ENCODE peak calls at places on chromosome 13, in nine cellular contexts. X is K562, G is GM12878, B is gastrocnemius medialis, E is heart left ventricle, T is A549, Y is IMR-90, R is body of pancreas, J is HCT116. O is an unnamed sample.

GRCh38 chr13:90201198-90201597 is 1146.3 kb upstream of the MIR17HG start:
- ATAC-seq in X (no peak), G (no peak), B (no peak), E (peak; percentile 85), T (no peak), Y (no peak), R (no peak), J (no peak), O (no peak)

GRCh38 chr13:39766464-39767167 is 111.2 kb downstream of the COG6 start:
- ATAC-seq in X (no peak), G (no peak), B (no peak), E (no peak), T (no peak), Y (no peak), R (no peak), J (no peak), O (no peak)

GRCh38 chr13:27044837-27045570 is 126.6 kb downstream of the USP12 start:
- ATAC-seq in X (peak; percentile 83), G (peak; percentile 85), B (no peak), E (no peak), T (no peak), Y (no peak), R (no peak), J (no peak), O (no peak)

GRCh38 chr13:52921194-52921593 is 72.8 kb upstream of the PCDH8 start:
- ATAC-seq in X (no peak), G (peak; percentile 98), B (no peak), E (no peak), T (no peak), Y (no peak), R (no peak), J (no peak), O (peak; percentile 42)

GRCh38 chr13:114118763-114119123 is 13.7 kb downstream of the RASA3 start:
- ATAC-seq in X (no peak), G (peak; percentile 78), B (no peak), E (peak; percentile 37), T (peak; percentile 51), Y (peak; percentile 36), R (peak; percentile 91), J (no peak), O (peak; percentile 34)

GRCh38 chr13:113976711-113977684 is 3.1 kb upstream of the C13orf46 start:
- ATAC-seq in X (no peak), G (no peak), B (no peak), E (no peak), T (peak; percentile 79), Y (peak; percentile 94), R (peak; percentile 50), J (peak; percentile 55), O (peak; percentile 65)

GRCh38 chr13:26465514-26465913 is 92.0 kb upstream of the WASF3 start:
- ATAC-seq in X (no peak), G (no peak), B (peak; percentile 17), E (peak; percentile 81), T (no peak), Y (no peak), R (no peak), J (no peak), O (no peak)

GRCh38 chr13:35014606-35015005 is 72.5 kb downstream of the NBEA start:
- ATAC-seq in X (no peak), G (no peak), B (no peak), E (no peak), T (no peak), Y (no peak), R (no peak), J (no peak), O (no peak)

GRCh38 chr13:22027561-22027960 is 356.7 kb downstream of the FGF9 start:
- ATAC-seq in X (no peak), G (no peak), B (no peak), E (no peak), T (no peak), Y (no peak), R (no peak), J (no peak), O (no peak)

GRCh38 chr13:22030321-22030720 is 359.4 kb downstream of the FGF9 start:
- ATAC-seq in X (no peak), G (no peak), B (no peak), E (no peak), T (no peak), Y (no peak), R (no peak), J (no peak), O (no peak)

GRCh38 chr13:22032905-22033304 is 362.0 kb downstream of the FGF9 start:
- ATAC-seq in X (no peak), G (no peak), B (no peak), E (no peak), T (no peak), Y (no peak), R (peak; percentile 40), J (no peak), O (no peak)

GRCh38 chr13:22028831-22029230 is 358.0 kb downstream of the FGF9 start:
- ATAC-seq in X (no peak), G (no peak), B (no peak), E (no peak), T (no peak), Y (no peak), R (no peak), J (no peak), O (no peak)

DNA sequence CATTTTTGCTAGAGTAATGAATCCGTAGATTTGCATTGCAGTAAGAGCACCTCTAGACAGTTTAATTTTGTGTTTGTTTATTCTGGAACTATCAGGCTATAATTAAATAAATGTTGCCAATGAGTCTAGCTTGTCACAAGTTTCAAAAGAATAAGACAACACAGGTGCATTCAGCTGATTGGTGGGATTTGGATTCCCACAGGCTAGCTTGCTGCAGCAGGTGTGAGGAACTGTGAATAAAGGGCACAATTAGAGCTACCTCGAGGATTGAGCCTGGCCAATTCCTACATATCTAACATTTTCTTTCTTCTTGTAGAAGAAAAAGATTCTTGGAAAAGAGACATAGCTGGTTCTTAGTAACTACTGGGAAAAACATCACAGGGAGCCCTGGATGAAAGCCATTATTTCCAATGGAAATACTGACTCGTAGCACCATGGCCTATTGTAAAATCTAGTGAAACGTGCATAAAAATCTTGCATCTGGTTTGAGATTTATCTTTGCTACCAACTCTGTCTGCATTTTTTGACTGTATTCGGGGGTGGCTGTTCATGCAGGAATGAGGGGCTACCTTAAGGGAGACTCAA is 360.9 kb downstream of the FGF9 start:
- ATAC-seq in X (no peak), G (no peak), B (no peak), E (no peak), T (no peak), Y (no peak), R (peak; percentile 53), J (no peak), O (no peak)
- TF ChIP-seq POLR2A in X (no peak), G (no peak), B (no peak), E (no peak), T (no peak), Y (no peak), R (no peak), J (no peak), O (no peak)

GRCh38 chr13:36706755-36707154 is 32.9 kb downstream of the SERTM1 start:
- ATAC-seq in X (no peak), G (no peak), B (no peak), E (no peak), T (no peak), Y (peak; percentile 91), R (no peak), J (no peak), O (no peak)

GRCh38 chr13:36710396-36710795 is 36.6 kb downstream of the SERTM1 start:
- ATAC-seq in X (no peak), G (no peak), B (no peak), E (no peak), T (no peak), Y (no peak), R (no peak), J (no peak), O (no peak)

GRCh38 chr13:36712785-36713184 is 39.0 kb downstream of the SERTM1 start:
- ATAC-seq in X (no peak), G (no peak), B (no peak), E (no peak), T (no peak), Y (no peak), R (no peak), J (no peak), O (no peak)

GRCh38 chr13:36712290-36712689 is 38.5 kb downstream of the SERTM1 start:
- ATAC-seq in X (no peak), G (no peak), B (no peak), E (no peak), T (no peak), Y (no peak), R (no peak), J (no peak), O (no peak)

DNA sequence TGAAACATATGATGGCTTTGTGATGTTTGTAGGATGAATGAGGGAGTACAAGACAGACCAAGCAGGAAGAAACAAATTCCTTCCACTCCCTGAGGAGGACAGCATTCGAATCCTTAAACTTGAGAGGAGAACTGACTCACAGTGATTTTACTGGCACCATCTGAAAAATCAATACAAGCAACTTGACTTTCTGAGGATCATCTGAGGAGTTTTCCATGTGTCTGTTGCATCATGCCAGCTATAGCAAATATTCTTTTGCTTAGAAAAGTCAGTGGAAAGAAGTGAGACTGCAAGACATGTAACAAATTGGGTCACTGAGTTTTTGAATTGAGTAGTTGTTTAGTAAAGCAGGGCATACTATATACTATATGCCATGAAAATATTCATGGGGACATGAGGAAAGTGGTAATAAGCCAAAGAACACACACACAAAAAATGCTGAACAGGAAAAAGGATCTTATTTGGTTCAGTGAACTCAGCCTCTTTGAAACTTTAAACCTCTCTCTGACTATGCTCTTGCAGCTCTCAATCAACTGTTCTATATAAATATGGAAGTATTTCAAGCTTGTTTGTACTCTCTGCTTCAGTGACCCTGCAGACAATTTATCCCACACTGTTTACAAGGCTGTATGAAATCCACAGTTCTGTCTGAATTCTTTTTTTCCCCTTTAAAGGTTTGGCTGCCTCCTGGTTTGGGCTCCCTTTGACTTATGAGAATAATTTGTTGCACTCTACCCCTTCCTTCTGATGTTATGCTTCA is 35.5 kb downstream of the SERTM1 start:
- ATAC-seq in X (no peak), G (no peak), B (no peak), E (no peak), T (no peak), Y (no peak), R (no peak), J (no peak), O (no peak)
- TF ChIP-seq POLR2A in X (no peak), G (no peak), B (no peak), E (no peak), T (no peak), Y (no peak), R (no peak), J (no peak), O (no peak)

GRCh38 chr13:98484289-98485219 is 92.4 kb downstream of the STK24 start:
- ATAC-seq in X (peak; percentile 86), G (peak; percentile 70), B (peak; percentile 78), E (peak; percentile 68), T (peak; percentile 93), Y (peak; percentile 64), R (peak; percentile 88), J (peak; percentile 91), O (peak; percentile 86)
- TF ChIP-seq POLR2A in X (no peak), G (no peak), B (peak; percentile 43), E (no peak), T (no peak), Y (peak; percentile 47), R (peak; percentile 26), J (no peak), O (no peak)

GRCh38 chr13:110913911-110914292 is 967 bp downstream of the ANKRD10 start:
- ATAC-seq in X (peak; percentile 16), G (no peak), B (peak; percentile 4), E (peak; percentile 1), T (peak; percentile 3), Y (no peak), R (no peak), J (no peak), O (peak; percentile 1)

GRCh38 chr13:110915874-110916670 is 1.2 kb upstream of the ANKRD10 start:
- ATAC-seq in X (no peak), G (no peak), B (no peak), E (no peak), T (no peak), Y (no peak), R (no peak), J (peak; percentile 0), O (no peak)

GRCh38 chr13:110914293-110915056 is 394 bp downstream of the ANKRD10 start:
- ATAC-seq in X (peak; percentile 63), G (peak; percentile 61), B (peak; percentile 35), E (peak; percentile 51), T (peak; percentile 59), Y (peak; percentile 13), R (peak; percentile 31), J (peak; percentile 28), O (peak; percentile 46)

GRCh38 chr13:110916671-110917142 is 1.8 kb upstream of the ANKRD10 start:
- ATAC-seq in X (no peak), G (no peak), B (no peak), E (no peak), T (no peak), Y (peak; percentile 2), R (no peak), J (no peak), O (no peak)

GRCh38 chr13:110915057-110915873 is at the start of gene ANKRD10:
- ATAC-seq in X (peak; percentile 87), G (peak; percentile 84), B (peak; percentile 65), E (peak; percentile 91), T (peak; percentile 90), Y (peak; percentile 86), R (peak; percentile 85), J (peak; percentile 88), O (peak; percentile 91)
- TF ChIP-seq POLR2A in X (peak; percentile 58), G (peak; percentile 80), B (peak; percentile 95), E (peak; percentile 68), T (no peak), Y (peak; percentile 19), R (peak; percentile 49), J (peak; percentile 6), O (peak; percentile 38)